ENCODE peak calls at places on chromosome 14, in five cellular contexts. One of them, this sample, is unnamed.

GRCh38 chr14:26163761-26164160 is 434.1 kb downstream of the NOVA1 start:
- DNase-seq in astrocyte of the spinal cord: peak
- DNase-seq in GM20000: no peak
- DNase-seq in pancreas: no peak
- DNase-seq in tibial artery: no peak
- DNase-seq in this sample: no peak

GRCh38 chr14:72855913-72856312 is 38.0 kb downstream of the DPF3 start:
- DNase-seq in astrocyte of the spinal cord: peak
- DNase-seq in GM20000: no peak
- DNase-seq in pancreas: no peak
- DNase-seq in tibial artery: no peak
- DNase-seq in this sample: no peak

GRCh38 chr14:63727231-63727735 is 582 bp downstream of the SGPP1 start:
- DNase-seq in astrocyte of the spinal cord: peak
- DNase-seq in GM20000: no peak
- DNase-seq in pancreas: peak
- DNase-seq in tibial artery: peak
- DNase-seq in this sample: peak

GRCh38 chr14:100486025-100486828 is 101.0 kb downstream of the BEGAIN start:
- DNase-seq in astrocyte of the spinal cord: peak
- DNase-seq in GM20000: peak
- DNase-seq in pancreas: peak
- DNase-seq in tibial artery: no peak
- DNase-seq in this sample: peak

GRCh38 chr14:67547224-67547780 is 14.2 kb downstream of the PLEKHH1 start:
- DNase-seq in astrocyte of the spinal cord: no peak
- DNase-seq in GM20000: no peak
- DNase-seq in pancreas: no peak
- DNase-seq in tibial artery: no peak
- DNase-seq in this sample: no peak

GRCh38 chr14:50364792-50365191 is 31.9 kb downstream of the CDKL1 start:
- DNase-seq in astrocyte of the spinal cord: no peak
- DNase-seq in GM20000: no peak
- DNase-seq in pancreas: no peak
- DNase-seq in tibial artery: no peak
- DNase-seq in this sample: no peak

GRCh38 chr14:91727121-91727520 is 4.8 kb downstream of the CATSPERB start:
- DNase-seq in astrocyte of the spinal cord: no peak
- DNase-seq in GM20000: no peak
- DNase-seq in pancreas: no peak
- DNase-seq in tibial artery: no peak
- DNase-seq in this sample: no peak

GRCh38 chr14:105059917-105060565 is 5.2 kb downstream of the GPR132 start:
- DNase-seq in astrocyte of the spinal cord: no peak
- DNase-seq in GM20000: no peak
- DNase-seq in pancreas: no peak
- DNase-seq in tibial artery: no peak
- DNase-seq in this sample: no peak

GRCh38 chr14:28294834-28295440 is 471.6 kb upstream of the FOXG1 start:
- DNase-seq in astrocyte of the spinal cord: peak
- DNase-seq in GM20000: no peak
- DNase-seq in pancreas: no peak
- DNase-seq in tibial artery: no peak
- DNase-seq in this sample: no peak

GRCh38 chr14:50083467-50084337 is 32.7 kb downstream of the VCPKMT start:
- DNase-seq in astrocyte of the spinal cord: no peak
- DNase-seq in GM20000: peak
- DNase-seq in pancreas: no peak
- DNase-seq in tibial artery: no peak
- DNase-seq in this sample: peak

GRCh38 chr14:61700104-61700886 is 5.0 kb downstream of the HIF1A start:
- DNase-seq in astrocyte of the spinal cord: peak
- DNase-seq in GM20000: no peak
- DNase-seq in pancreas: no peak
- DNase-seq in tibial artery: no peak
- DNase-seq in this sample: no peak

GRCh38 chr14:75088566-75089373 is 19.3 kb downstream of the ZC2HC1C start:
- DNase-seq in astrocyte of the spinal cord: peak
- DNase-seq in GM20000: peak
- DNase-seq in pancreas: no peak
- DNase-seq in tibial artery: no peak
- DNase-seq in this sample: peak

GRCh38 chr14:68947802-68948201 is 31.3 kb downstream of the ACTN1 start:
- DNase-seq in astrocyte of the spinal cord: no peak
- DNase-seq in GM20000: no peak
- DNase-seq in pancreas: no peak
- DNase-seq in tibial artery: peak
- DNase-seq in this sample: no peak

GRCh38 chr14:50310445-50310844 is 1.6 kb downstream of the L2HGDH start:
- DNase-seq in astrocyte of the spinal cord: no peak
- DNase-seq in GM20000: no peak
- DNase-seq in pancreas: no peak
- DNase-seq in tibial artery: no peak
- DNase-seq in this sample: no peak

GRCh38 chr14:56150645-56151345 is 32.6 kb downstream of the PELI2 start:
- DNase-seq in astrocyte of the spinal cord: no peak
- DNase-seq in GM20000: no peak
- DNase-seq in pancreas: no peak
- DNase-seq in tibial artery: no peak
- DNase-seq in this sample: no peak
- TF ChIP-seq CTCF in astrocyte of the spinal cord: no peak
- TF ChIP-seq CTCF in GM20000: no peak
- TF ChIP-seq CTCF in pancreas: no peak
- TF ChIP-seq CTCF in tibial artery: no peak
- TF ChIP-seq CTCF in this sample: no peak

DNA sequence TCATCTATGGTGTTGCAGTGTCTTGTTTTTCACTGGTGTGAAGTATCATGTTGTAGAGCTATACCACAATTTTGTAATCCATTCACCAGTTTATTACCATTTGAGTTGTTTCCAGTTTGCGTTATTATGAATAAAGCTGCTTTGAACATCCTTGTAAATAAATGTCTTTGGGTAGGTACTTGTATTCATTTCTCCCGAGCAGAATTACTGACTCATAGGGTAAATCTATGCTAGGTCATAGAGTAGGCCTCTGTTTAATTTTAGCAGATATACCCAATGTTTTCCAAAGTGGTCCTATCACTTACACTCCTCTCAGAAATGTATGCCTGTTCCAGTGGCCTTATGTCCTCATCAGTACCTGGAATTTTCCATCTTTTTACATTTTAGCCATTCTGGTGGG is 6.6 kb upstream of the GOLGA5 start:
- DNase-seq in astrocyte of the spinal cord: no peak
- DNase-seq in GM20000: no peak
- DNase-seq in pancreas: no peak
- DNase-seq in tibial artery: no peak
- DNase-seq in this sample: no peak
- TF ChIP-seq CTCF in astrocyte of the spinal cord: no peak
- TF ChIP-seq CTCF in GM20000: no peak
- TF ChIP-seq CTCF in pancreas: no peak
- TF ChIP-seq CTCF in tibial artery: no peak
- TF ChIP-seq CTCF in this sample: no peak

DNA sequence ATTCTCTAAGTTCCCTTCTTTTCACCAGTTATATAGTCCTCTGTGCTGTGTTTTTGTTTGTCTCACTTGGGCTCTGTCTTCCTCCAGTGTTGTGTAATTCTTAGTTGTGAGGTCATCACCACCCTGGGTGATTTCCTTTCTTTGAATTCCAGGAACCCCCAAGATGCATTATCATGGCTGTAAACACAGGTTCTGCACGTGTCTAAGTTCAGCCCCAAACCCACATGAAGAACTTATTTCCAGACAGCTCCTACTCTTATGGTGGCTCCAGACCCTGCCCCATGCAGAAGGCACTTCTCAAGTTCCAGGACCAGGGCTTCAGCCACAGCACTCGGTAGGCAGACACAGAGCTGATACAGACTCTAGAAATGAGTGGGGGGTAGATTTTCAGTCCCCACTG is 560.5 kb downstream of the BCL11B start:
- DNase-seq in astrocyte of the spinal cord: no peak
- DNase-seq in GM20000: no peak
- DNase-seq in pancreas: no peak
- DNase-seq in tibial artery: no peak
- DNase-seq in this sample: no peak
- TF ChIP-seq CTCF in astrocyte of the spinal cord: no peak
- TF ChIP-seq CTCF in GM20000: no peak
- TF ChIP-seq CTCF in pancreas: no peak
- TF ChIP-seq CTCF in tibial artery: no peak
- TF ChIP-seq CTCF in this sample: no peak

DNA sequence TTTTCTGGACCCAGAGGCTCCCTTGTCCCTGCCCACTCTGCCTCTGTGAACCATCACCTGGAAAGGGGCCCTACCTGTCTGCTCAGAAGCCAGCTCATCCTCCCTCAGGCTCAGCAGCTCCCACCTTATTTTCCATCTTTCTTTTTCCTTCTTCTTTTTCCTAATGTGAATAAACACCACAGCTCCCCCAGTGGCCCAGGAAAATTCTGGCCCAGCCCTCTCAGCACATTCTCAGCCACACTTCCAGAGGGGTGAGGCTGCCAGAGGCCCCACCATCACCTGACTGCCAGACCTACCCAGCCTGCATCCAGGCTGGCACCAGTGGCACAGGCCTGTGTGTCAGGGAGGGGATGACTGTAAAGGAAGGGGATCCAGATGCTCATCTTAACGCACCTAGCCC is 23.0 kb downstream of the ZFHX2 start:
- DNase-seq in astrocyte of the spinal cord: no peak
- DNase-seq in GM20000: no peak
- DNase-seq in pancreas: no peak
- DNase-seq in tibial artery: no peak
- DNase-seq in this sample: no peak
- TF ChIP-seq CTCF in astrocyte of the spinal cord: peak
- TF ChIP-seq CTCF in GM20000: no peak
- TF ChIP-seq CTCF in pancreas: no peak
- TF ChIP-seq CTCF in tibial artery: no peak
- TF ChIP-seq CTCF in this sample: no peak

DNA sequence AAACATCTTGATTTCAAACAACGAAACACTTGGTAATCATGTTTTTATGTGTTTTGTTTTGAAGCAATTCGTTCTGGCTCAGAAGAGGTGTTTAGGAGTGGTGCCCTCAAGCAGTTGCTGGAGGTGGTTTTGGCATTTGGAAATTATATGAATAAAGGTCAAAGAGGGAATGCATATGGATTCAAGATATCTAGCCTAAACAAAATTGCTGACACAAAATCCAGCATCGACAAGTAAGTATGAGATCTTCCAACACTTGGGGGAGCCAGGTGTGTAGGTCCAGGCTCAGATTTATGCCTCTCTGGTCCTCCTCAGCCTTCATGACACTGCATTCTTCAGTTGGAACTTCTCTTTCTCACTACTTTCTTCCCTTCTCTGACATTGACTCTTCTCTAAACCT is 110.1 kb downstream of the GPR135 start:
- DNase-seq in astrocyte of the spinal cord: no peak
- DNase-seq in GM20000: no peak
- DNase-seq in pancreas: no peak
- DNase-seq in tibial artery: no peak
- DNase-seq in this sample: no peak
- TF ChIP-seq CTCF in astrocyte of the spinal cord: no peak
- TF ChIP-seq CTCF in GM20000: no peak
- TF ChIP-seq CTCF in pancreas: no peak
- TF ChIP-seq CTCF in tibial artery: no peak
- TF ChIP-seq CTCF in this sample: no peak

GRCh38 chr14:106665814-106666213 is 1139.4 kb downstream of the TMEM121 start:
- DNase-seq in astrocyte of the spinal cord: no peak
- DNase-seq in GM20000: no peak
- DNase-seq in pancreas: no peak
- DNase-seq in tibial artery: no peak
- DNase-seq in this sample: no peak
- TF ChIP-seq CTCF in astrocyte of the spinal cord: no peak
- TF ChIP-seq CTCF in GM20000: no peak
- TF ChIP-seq CTCF in pancreas: no peak
- TF ChIP-seq CTCF in tibial artery: no peak
- TF ChIP-seq CTCF in this sample: peak

DNA sequence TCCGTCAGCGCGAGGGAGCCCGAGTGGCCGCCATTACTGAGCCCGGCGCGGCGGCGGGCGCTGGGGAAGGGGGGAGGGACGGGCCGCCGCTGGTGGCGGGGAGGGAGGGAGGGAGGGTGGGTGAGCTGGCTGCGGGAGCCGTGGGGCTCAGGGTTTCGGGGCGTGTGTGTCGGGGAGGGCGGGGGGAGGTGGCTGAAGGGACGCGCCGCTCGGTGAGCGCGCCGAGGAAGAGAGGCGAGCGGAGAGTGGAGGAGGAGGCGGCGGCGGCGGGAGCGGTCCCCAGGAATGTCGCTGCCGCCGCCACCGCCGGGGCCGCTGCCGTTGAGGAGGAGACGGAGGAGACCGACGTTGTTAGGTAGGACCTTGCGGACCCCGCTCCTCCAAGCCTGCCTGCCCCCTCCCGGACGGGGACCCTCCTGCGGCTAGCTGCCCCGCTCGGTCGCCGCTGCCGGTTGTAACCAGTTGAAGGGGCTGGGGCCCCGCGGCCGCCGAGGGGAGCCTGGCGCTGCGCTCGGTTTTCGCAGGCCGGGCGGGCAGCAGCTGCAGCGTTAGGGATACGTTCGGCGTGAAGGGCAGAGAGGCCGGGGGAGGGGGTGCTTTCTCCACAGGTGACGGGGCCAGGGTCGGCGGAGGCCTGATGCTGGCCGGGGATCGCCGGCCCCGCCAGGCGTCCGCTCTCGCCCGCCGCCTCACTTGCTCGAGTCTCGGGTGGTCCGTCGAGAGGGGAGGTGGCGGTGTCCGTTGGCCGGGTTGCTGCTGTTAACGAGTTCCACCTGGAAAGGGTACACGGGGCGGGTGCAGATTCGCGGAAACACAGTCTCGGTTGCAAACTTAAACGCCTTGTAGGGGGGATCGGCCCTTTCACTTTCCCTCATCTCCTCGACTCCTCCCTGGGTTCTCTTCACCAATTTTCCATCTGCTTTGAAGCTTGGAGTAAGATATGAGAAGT is at the start of gene ARHGAP5:
- DNase-seq in astrocyte of the spinal cord: peak
- DNase-seq in GM20000: peak
- DNase-seq in pancreas: no peak
- DNase-seq in tibial artery: peak
- DNase-seq in this sample: peak
- TF ChIP-seq CTCF in astrocyte of the spinal cord: peak
- TF ChIP-seq CTCF in GM20000: no peak
- TF ChIP-seq CTCF in pancreas: no peak
- TF ChIP-seq CTCF in tibial artery: no peak
- TF ChIP-seq CTCF in this sample: no peak